ENCODE peak calls at places on chromosomes 11 and 22, in five cellular contexts. I is esophagus squamous epithelium, L is K562, G is testis, O is left ventricle myocardium inferior. F is an unnamed sample.

GRCh38 chr11:9639985-9640384 is 23.9 kb upstream of the SWAP70 start:
- DNase-seq in O (no peak), G (no peak), I (no peak), L (no peak), F (peak; percentile 3)

GRCh38 chr11:407651-408080 is 7.1 kb downstream of the SIGIRR start:
- DNase-seq in G (no peak), L (no peak), I (no peak), O (no peak), F (no peak)

GRCh38 chr22:32803020-32803758 is 1.7 kb downstream of the TIMP3 start:
- DNase-seq in I (no peak), L (no peak), O (peak; percentile 40), G (no peak), F (peak; percentile 67)

GRCh38 chr11:76161261-76161961 is 44.9 kb downstream of the WNT11 start:
- DNase-seq in I (no peak), O (peak; percentile 48), G (no peak), L (peak; percentile 92), F (no peak)

GRCh38 chr11:73469401-73469800 is 93.2 kb downstream of the RELT start:
- DNase-seq in O (no peak), L (no peak), G (no peak), I (no peak), F (no peak)

GRCh38 chr11:31987118-31988005 is 103.5 kb upstream of the RCN1 start:
- DNase-seq in G (no peak), L (no peak), O (no peak), I (no peak), F (peak; percentile 82)

GRCh38 chr11:125460275-125460674 is 35.8 kb downstream of the FEZ1 start:
- DNase-seq in G (no peak), O (no peak), I (no peak), L (no peak), F (no peak)

GRCh38 chr11:72378704-72379383 is 55.5 kb downstream of the CLPB start:
- DNase-seq in I (no peak), O (peak; percentile 69), G (peak; percentile 57), L (no peak), F (no peak)

GRCh38 chr11:8671651-8672062 is 10.8 kb downstream of the TRIM66 start:
- DNase-seq in G (peak; percentile 43), O (no peak), L (no peak), I (no peak), F (peak; percentile 69)

GRCh38 chr11:70090989-70091388 is 12.9 kb downstream of the ANO1 start:
- DNase-seq in L (no peak), G (no peak), O (peak; percentile 69), I (no peak), F (no peak)

GRCh38 chr11:68179847-68180246 is 33.2 kb downstream of the KMT5B start:
- DNase-seq in I (no peak), L (no peak), G (no peak), O (no peak), F (no peak)

GRCh38 chr11:11448626-11449025 is 95.6 kb upstream of the CSNK2A3 start:
- DNase-seq in G (no peak), I (no peak), L (no peak), O (no peak), F (no peak)
- H3K36me3 ChIP-seq in G (no peaks in the 10 kb centered on the region), I (no peaks in the 10 kb centered on the region), L (no peaks in the 10 kb centered on the region), O (peaks cover 11% of the 10 kb centered on the region), F (no peaks in the 10 kb centered on the region)

GRCh38 chr11:94821439-94821838 is 53.3 kb downstream of the AMOTL1 start:
- DNase-seq in L (no peak), G (no peak), O (no peak), I (no peak), F (no peak)

GRCh38 chr11:94820480-94820879 is 52.3 kb downstream of the AMOTL1 start:
- DNase-seq in L (no peak), I (no peak), O (no peak), G (no peak), F (no peak)

GRCh38 chr11:94825111-94825880 is 57.1 kb downstream of the AMOTL1 start:
- DNase-seq in L (no peak), I (no peak), O (no peak), G (no peak), F (no peak)

GRCh38 chr11:94823127-94823732 is 55.1 kb downstream of the AMOTL1 start:
- DNase-seq in I (no peak), O (no peak), G (no peak), L (no peak), F (no peak)

GRCh38 chr11:94822080-94822479 is 53.9 kb downstream of the AMOTL1 start:
- DNase-seq in I (no peak), L (no peak), O (no peak), G (no peak), F (no peak)
- H3K36me3 ChIP-seq in I (peaks cover 91% of the 10 kb centered on the region), L (peaks cover 35% of the 10 kb centered on the region), O (peaks cover 72% of the 10 kb centered on the region), G (no peaks in the 10 kb centered on the region), F (peaks cover 100% of the 10 kb centered on the region)

DNA sequence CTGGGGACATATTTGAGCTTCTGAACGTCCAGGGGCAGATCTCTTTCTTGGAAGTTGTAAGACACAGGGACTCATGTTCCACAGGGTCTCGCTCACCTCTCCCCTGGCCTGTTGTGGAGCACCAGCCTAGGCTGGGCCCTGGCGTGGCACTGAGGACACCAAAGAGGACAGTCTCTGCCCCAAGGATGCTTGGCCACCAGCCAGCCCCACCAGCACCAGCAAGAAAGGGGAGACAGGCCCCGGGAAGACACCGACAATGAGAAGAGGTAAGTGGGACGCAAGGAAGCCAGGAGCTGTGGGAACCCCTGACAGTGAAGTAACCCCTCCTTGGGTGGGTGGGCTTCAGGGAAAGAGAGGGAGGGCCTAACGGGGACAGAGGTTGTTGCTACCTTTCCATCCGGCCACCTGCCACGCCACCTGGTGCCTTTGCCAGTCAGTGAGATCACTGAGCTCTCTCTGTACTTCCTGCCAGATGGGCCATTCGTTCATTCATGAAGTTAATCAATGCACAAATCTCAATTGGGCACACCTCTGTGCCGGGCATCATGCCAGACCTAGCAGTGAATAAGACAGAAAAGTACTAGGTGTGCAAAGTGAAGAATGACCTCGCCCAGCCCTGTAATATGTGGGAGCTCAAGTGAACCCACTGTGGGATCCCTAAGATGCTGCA is 11.1 kb downstream of the APOL5 start:
- DNase-seq in O (no peak), I (no peak), G (no peak), L (no peak), F (no peak)
- H3K36me3 ChIP-seq in O (no peaks in the 10 kb centered on the region), I (no peaks in the 10 kb centered on the region), G (no peaks in the 10 kb centered on the region), L (no peaks in the 10 kb centered on the region), F (no peaks in the 10 kb centered on the region)

GRCh38 chr11:112062923-112063322 is 10.9 kb downstream of the PIH1D2 start:
- DNase-seq in L (no peak), I (no peak), G (no peak), O (no peak), F (no peak)
- H3K36me3 ChIP-seq in L (peaks cover 56% of the 10 kb centered on the region), I (peaks cover 71% of the 10 kb centered on the region), G (no peaks in the 10 kb centered on the region), O (peaks cover 65% of the 10 kb centered on the region), F (peaks cover 47% of the 10 kb centered on the region)